ENCODE peak calls at places on chromosomes 5 and 9, in ten cellular contexts. L is GM19239; M is hypothalamus; Z is GM10248; R is sciatic nerve; Q is stimulated activated CD4-positive, alpha-beta T cell treated with anti-CD3 and anti-CD28 coated beads, Interleukin-1b, Interleukin-23, amount 100 ng/mL, for 48 hours; X is posterior cingulate gyrus; V is left ventricle myocardium superior; K is COR-L47; C is activated T-cell treated with anti-CD3 and anti-CD28 coated beads, Interleukin-2, amount 50 U/mL, for 4 hours. B is an unnamed sample.

GRCh38 chr5:97838214-97838613 is 655.2 kb upstream of the RIOK2 start:
- DNase-seq in L (peak; percentile 4), M (no peak), Z (peak; percentile 6), R (no peak), Q (no peak), X (no peak), V (no peak), K (no peak), C (no peak), B (peak; percentile 80)

GRCh38 chr9:124439086-124439485 is 11.2 kb upstream of the ADGRD2 start:
- DNase-seq in L (no peak), M (no peak), Z (no peak), R (no peak), Q (no peak), X (no peak), V (no peak), K (no peak), C (no peak), B (no peak)

GRCh38 chr9:79621916-79622575 is 50.3 kb downstream of the TLE4 start:
- DNase-seq in L (no peak), M (no peak), Z (no peak), R (no peak), Q (no peak), X (no peak), V (no peak), K (no peak), C (no peak), B (no peak)

GRCh38 chr5:124655943-124656459 is 90.4 kb downstream of the ZNF608 start:
- DNase-seq in L (no peak), M (no peak), Z (no peak), R (no peak), Q (no peak), X (no peak), V (peak; percentile 40), K (peak; percentile 91), C (no peak), B (peak; percentile 98)

GRCh38 chr5:12848709-12849108 is 944.5 kb upstream of the CTNND2 start:
- DNase-seq in L (no peak), M (no peak), Z (no peak), R (no peak), Q (no peak), X (no peak), V (no peak), K (no peak), C (no peak), B (no peak)

GRCh38 chr5:60295423-60295822 is 401.9 kb upstream of the PDE4D start:
- DNase-seq in L (no peak), M (no peak), Z (peak; percentile 9), R (no peak), Q (no peak), X (peak; percentile 15), V (no peak), K (peak; percentile 22), C (no peak), B (peak; percentile 54)

GRCh38 chr5:86971034-86971511 is 296.6 kb upstream of the RASA1 start:
- DNase-seq in L (no peak), M (no peak), Z (no peak), R (no peak), Q (no peak), X (no peak), V (no peak), K (no peak), C (no peak), B (peak; percentile 40)

GRCh38 chr5:76861616-76862015 is 11.8 kb downstream of the S100Z start:
- DNase-seq in L (no peak), M (no peak), Z (no peak), R (no peak), Q (no peak), X (no peak), V (no peak), K (no peak), C (no peak), B (no peak)

GRCh38 chr5:96254980-96255681 is 177.9 kb downstream of the PCSK1 start:
- DNase-seq in L (no peak), M (no peak), Z (no peak), R (no peak), Q (no peak), X (no peak), V (no peak), K (no peak), C (no peak), B (peak; percentile 69)

GRCh38 chr5:61332369-61332745 is 299 bp downstream of the ZSWIM6 start:
- DNase-seq in L (peak; percentile 36), M (no peak), Z (peak; percentile 33), R (peak; percentile 76), Q (no peak), X (peak; percentile 18), V (peak; percentile 70), K (peak; percentile 21), C (peak; percentile 22), B (no peak)

GRCh38 chr9:86644315-86645034 is 290.3 kb upstream of the TUT7 start:
- DNase-seq in L (no peak), M (no peak), Z (no peak), R (no peak), Q (no peak), X (no peak), V (no peak), K (no peak), C (no peak), B (no peak)

GRCh38 chr9:128142061-128142460 is 7.2 kb upstream of the LCN2 start:
- DNase-seq in L (no peak), M (no peak), Z (no peak), R (no peak), Q (no peak), X (no peak), V (no peak), K (no peak), C (no peak), B (no peak)

GRCh38 chr5:5605170-5605764 is 182.8 kb downstream of the ICE1 start:
- DNase-seq in L (no peak), M (no peak), Z (no peak), R (no peak), Q (no peak), X (no peak), V (no peak), K (no peak), C (no peak), B (no peak)

GRCh38 chr9:82191082-82191481 is 202.5 kb downstream of the SPATA31D1 start:
- DNase-seq in L (no peak), M (no peak), Z (no peak), R (no peak), Q (no peak), X (no peak), V (no peak), K (no peak), C (no peak), B (no peak)

GRCh38 chr9:95091574-95091970 is 225.9 kb downstream of the FANCC start:
- DNase-seq in L (no peak), M (no peak), Z (no peak), R (peak; percentile 69), Q (no peak), X (no peak), V (no peak), K (no peak), C (no peak), B (peak; percentile 88)

GRCh38 chr5:41012318-41012717 is 58.8 kb downstream of the MROH2B start:
- DNase-seq in L (no peak), M (no peak), Z (no peak), R (no peak), Q (no peak), X (no peak), V (no peak), K (no peak), C (no peak), B (no peak)

GRCh38 chr9:107819772-107820171 is 330.2 kb upstream of the KLF4 start:
- DNase-seq in L (no peak), M (no peak), Z (no peak), R (no peak), Q (no peak), X (no peak), V (peak; percentile 33), K (peak; percentile 78), C (no peak), B (no peak)

GRCh38 chr5:139394654-139395566 is at the start of gene PROB1:
- DNase-seq in L (no peak), M (no peak), Z (no peak), R (no peak), Q (no peak), X (no peak), V (peak; percentile 85), K (no peak), C (no peak), B (no peak)

GRCh38 chr9:23731373-23731772 is 94.7 kb downstream of the ELAVL2 start:
- DNase-seq in L (no peak), M (no peak), Z (no peak), R (no peak), Q (no peak), X (no peak), V (no peak), K (no peak), C (no peak), B (no peak)

GRCh38 chr9:88396836-88397577 is 8.8 kb downstream of the SPIN1 start:
- DNase-seq in L (no peak), M (no peak), Z (no peak), R (no peak), Q (no peak), X (no peak), V (no peak), K (no peak), C (no peak), B (peak; percentile 64)

GRCh38 chr9:137545123-137545522 is 5.1 kb downstream of the PNPLA7 start:
- DNase-seq in L (no peak), M (no peak), Z (no peak), R (no peak), Q (no peak), X (no peak), V (no peak), K (no peak), C (no peak), B (no peak)

GRCh38 chr5:173809014-173809413 is 79.1 kb upstream of the CPEB4 start:
- DNase-seq in L (no peak), M (no peak), Z (no peak), R (no peak), Q (no peak), X (no peak), V (no peak), K (no peak), C (no peak), B (no peak)

GRCh38 chr5:159448-160172 is 31.7 kb upstream of the LRRC14B start:
- DNase-seq in L (no peak), M (no peak), Z (no peak), R (no peak), Q (no peak), X (no peak), V (no peak), K (no peak), C (no peak), B (peak; percentile 15)

GRCh38 chr9:36559036-36559695 is 13.5 kb upstream of the MELK start:
- DNase-seq in L (no peak), M (no peak), Z (no peak), R (no peak), Q (no peak), X (no peak), V (no peak), K (no peak), C (no peak), B (peak; percentile 23)

GRCh38 chr9:106945727-106946690 is 83.0 kb downstream of the ZNF462 start:
- DNase-seq in L (no peak), M (no peak), Z (no peak), R (no peak), Q (no peak), X (no peak), V (no peak), K (no peak), C (no peak), B (peak; percentile 64)

GRCh38 chr5:78809444-78809843 is 160.9 kb upstream of the LHFPL2 start:
- DNase-seq in L (no peak), M (no peak), Z (no peak), R (no peak), Q (no peak), X (no peak), V (peak; percentile 38), K (no peak), C (no peak), B (peak; percentile 78)

GRCh38 chr5:35136386-35136785 is 88.6 kb upstream of the AGXT2 start:
- DNase-seq in L (no peak), M (no peak), Z (no peak), R (no peak), Q (peak; percentile 5), X (no peak), V (no peak), K (no peak), C (no peak), B (peak; percentile 93)

GRCh38 chr5:169395136-169395535 is 94.2 kb upstream of the SLIT3 start:
- DNase-seq in L (no peak), M (no peak), Z (no peak), R (no peak), Q (no peak), X (no peak), V (no peak), K (no peak), C (no peak), B (no peak)